ENCODE peak calls at places on chromosomes 3 and 15, in four cellular contexts. O is heart left ventricle, Z is PC-3, D is IMR-90. Y is an unnamed sample.

GRCh38 chr15:50377867-50378751 is 23.1 kb upstream of the GABPB1 start:
- ATAC-seq in O (no peak), Z (peak; percentile 35), D (no peak), Y (no peak)

GRCh38 chr3:4478226-4478625 is 11.2 kb upstream of the SUMF1 start:
- ATAC-seq in O (no peak), Z (no peak), D (no peak), Y (no peak)

GRCh38 chr15:52301265-52301847 is 5.8 kb upstream of the MYO5C start:
- ATAC-seq in O (no peak), Z (no peak), D (no peak), Y (no peak)

GRCh38 chr15:43190178-43190577 is 5.0 kb downstream of the CCNDBP1 start:
- ATAC-seq in O (peak; percentile 53), Z (no peak), D (no peak), Y (no peak)

GRCh38 chr3:186152361-186152798 is 43.5 kb upstream of the ETV5 start:
- ATAC-seq in O (peak; percentile 59), Z (no peak), D (no peak), Y (no peak)

GRCh38 chr15:79028411-79028964 is 62.1 kb downstream of the RASGRF1 start:
- ATAC-seq in O (no peak), Z (peak; percentile 73), D (peak; percentile 72), Y (no peak)

GRCh38 chr3:37216597-37217097 is 42.3 kb upstream of the LRRFIP2 start:
- ATAC-seq in O (no peak), Z (no peak), D (no peak), Y (no peak)

GRCh38 chr3:187979543-187979942 is 174.4 kb upstream of the LPP start:
- ATAC-seq in O (no peak), Z (no peak), D (no peak), Y (no peak)

GRCh38 chr15:66833372-66833771 is 131.3 kb downstream of the SMAD6 start:
- ATAC-seq in O (no peak), Z (no peak), D (no peak), Y (no peak)

GRCh38 chr3:133475245-133476010 is 75.6 kb downstream of the BFSP2 start:
- ATAC-seq in O (no peak), Z (no peak), D (no peak), Y (no peak)

GRCh38 chr3:108091498-108092259 is 848 bp upstream of the CD47 start:
- ATAC-seq in O (peak; percentile 27), Z (peak; percentile 5), D (no peak), Y (no peak)

GRCh38 chr3:124920718-124921117 is 13.8 kb downstream of the MUC13 start:
- ATAC-seq in O (peak; percentile 70), Z (no peak), D (no peak), Y (no peak)

GRCh38 chr15:62847900-62848489 is 194.6 kb upstream of the TPM1 start:
- ATAC-seq in O (peak; percentile 67), Z (peak; percentile 68), D (no peak), Y (peak; percentile 54)

GRCh38 chr3:169234595-169234994 is 428.9 kb downstream of the MECOM start:
- ATAC-seq in O (no peak), Z (no peak), D (no peak), Y (no peak)

GRCh38 chr15:38378162-38378560 is 75.8 kb upstream of the FAM98B start:
- ATAC-seq in O (peak; percentile 77), Z (no peak), D (peak; percentile 28), Y (peak; percentile 34)

GRCh38 chr3:133643611-133644010 is 18.1 kb downstream of the TOPBP1 start:
- ATAC-seq in O (no peak), Z (no peak), D (no peak), Y (no peak)

GRCh38 chr3:155676252-155676981 is 68.5 kb downstream of the PLCH1 start:
- ATAC-seq in O (peak; percentile 70), Z (peak; percentile 89), D (peak; percentile 46), Y (no peak)

GRCh38 chr15:90402230-90402629 is 14.2 kb downstream of the IQGAP1 start:
- ATAC-seq in O (peak; percentile 82), Z (peak; percentile 81), D (peak; percentile 73), Y (peak; percentile 80)

DNA sequence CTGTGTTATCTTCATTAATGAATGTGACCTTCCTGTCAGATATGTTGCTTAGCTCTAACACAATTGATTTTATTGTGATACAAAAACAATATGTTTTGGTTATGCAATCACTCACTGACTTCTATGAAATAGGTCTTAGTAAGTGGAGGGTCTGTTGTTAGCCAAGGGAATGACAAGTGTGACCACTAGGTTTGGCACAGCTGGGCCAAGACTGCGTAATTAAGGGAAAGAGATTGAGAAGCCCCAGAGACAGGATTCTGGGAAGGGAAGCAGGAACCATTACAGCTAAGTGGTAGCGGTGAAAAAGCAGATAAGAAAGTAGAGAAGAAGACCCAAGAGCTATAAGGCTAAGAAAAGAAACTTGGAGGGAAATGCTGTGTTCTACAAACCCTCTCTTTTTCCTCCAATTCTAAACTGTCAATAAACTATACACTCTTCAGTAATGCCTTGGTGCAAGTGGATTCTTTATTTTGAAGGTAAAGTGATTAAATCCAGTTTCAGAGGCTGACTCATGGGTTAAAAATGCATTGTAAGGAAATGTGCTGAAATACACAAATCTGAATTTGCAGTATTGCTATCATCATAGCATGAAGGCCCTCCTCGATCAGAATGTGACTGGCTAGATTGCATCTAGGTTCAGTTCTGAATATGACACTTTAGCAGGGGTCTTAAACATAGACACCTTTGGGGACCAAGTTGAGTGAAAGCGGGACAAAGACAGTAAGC is 26.1 kb downstream of the KCNMB2 start:
- ATAC-seq in O (peak; percentile 77), Z (no peak), D (no peak), Y (no peak)
- TF ChIP-seq CTCF in O (no peak), Z (no peak), D (no peak), Y (no peak)

GRCh38 chr3:51994530-51994929 is 1.2 kb downstream of the RPL29 start:
- ATAC-seq in O (no peak), Z (no peak), D (no peak), Y (no peak)
- H3K27ac ChIP-seq in O (no peak overlapping the region), Z (peak overlapping the region; percentile 58), D (peak overlapping the region; percentile 48), Y (no peak overlapping the region)

GRCh38 chr3:72347819-72348319 is 500.4 kb downstream of the SHQ1 start:
- ATAC-seq in O (peak; percentile 90), Z (peak; percentile 27), D (no peak), Y (peak; percentile 78)
- TF ChIP-seq CTCF in O (no peak), Z (no peak), D (no peak), Y (no peak)

GRCh38 chr3:136939489-136939888 is 18.3 kb upstream of the IL20RB start:
- ATAC-seq in O (no peak), Z (no peak), D (no peak), Y (no peak)
- H3K27ac ChIP-seq in O (no peak overlapping the region), Z (no peak overlapping the region), D (no peak overlapping the region), Y (no peak overlapping the region)

DNA sequence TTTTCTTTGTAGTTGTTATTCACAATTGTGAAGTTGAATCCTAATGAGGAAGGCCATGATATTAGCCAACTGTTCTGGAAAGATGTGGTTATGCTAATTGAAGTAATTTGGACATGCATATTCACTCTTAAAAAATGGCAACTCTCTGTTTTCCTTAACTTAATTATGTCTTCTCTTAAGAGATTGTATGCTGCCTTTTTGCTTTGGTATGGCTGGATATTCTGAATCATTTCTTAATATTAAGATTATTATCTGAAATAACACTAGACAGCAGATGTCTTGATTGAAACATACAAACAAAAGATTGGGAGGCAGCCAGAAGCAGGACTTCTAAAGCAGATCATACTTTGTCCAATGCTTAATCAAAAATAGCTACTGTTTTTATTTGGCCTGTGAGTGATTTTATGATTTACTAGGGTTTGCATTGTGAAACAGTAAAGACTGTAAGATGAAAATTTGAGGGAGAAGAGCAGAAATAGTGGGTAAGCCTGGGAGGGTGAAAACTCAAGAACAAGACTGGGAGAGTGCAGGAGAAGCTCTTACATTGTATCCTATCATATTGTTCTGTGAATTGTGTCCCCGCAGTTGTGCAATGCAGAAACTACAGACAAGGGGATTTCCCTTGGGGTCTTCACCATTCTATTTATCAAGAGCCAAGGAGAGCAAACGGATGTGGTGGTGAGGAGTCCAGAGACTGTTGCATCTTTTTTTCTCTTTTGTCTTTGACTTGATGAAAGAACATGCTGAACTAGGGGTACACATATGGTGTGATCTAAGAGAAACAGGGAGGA is 554.8 kb downstream of the TUSC7 start:
- ATAC-seq in O (no peak), Z (no peak), D (no peak), Y (no peak)
- TF ChIP-seq CTCF in O (no peak), Z (no peak), D (no peak), Y (no peak)

GRCh38 chr15:70318594-70318993 is 220.9 kb upstream of the TLE3 start:
- ATAC-seq in O (no peak), Z (no peak), D (no peak), Y (no peak)

GRCh38 chr15:70318996-70319465 is 221.3 kb upstream of the TLE3 start:
- ATAC-seq in O (no peak), Z (no peak), D (peak; percentile 53), Y (peak; percentile 75)

GRCh38 chr15:70319466-70319865 is 221.7 kb upstream of the TLE3 start:
- ATAC-seq in O (no peak), Z (no peak), D (no peak), Y (no peak)

GRCh38 chr15:70321106-70321809 is 223.5 kb upstream of the TLE3 start:
- ATAC-seq in O (no peak), Z (no peak), D (no peak), Y (no peak)

GRCh38 chr15:70320077-70320830 is 222.5 kb upstream of the TLE3 start:
- ATAC-seq in O (no peak), Z (no peak), D (no peak), Y (no peak)
- H3K27ac ChIP-seq in O (no peak overlapping the region), Z (no peak overlapping the region), D (no peak overlapping the region), Y (peak overlapping the region; percentile 46)

GRCh38 chr3:53674582-53674981 is 171.6 kb downstream of the CHDH start:
- ATAC-seq in O (no peak), Z (no peak), D (no peak), Y (no peak)

GRCh38 chr3:53677406-53677805 is 168.8 kb downstream of the CHDH start:
- ATAC-seq in O (peak; percentile 82), Z (peak; percentile 80), D (no peak), Y (no peak)

GRCh38 chr3:53672987-53673386 is 173.2 kb downstream of the CHDH start:
- ATAC-seq in O (no peak), Z (no peak), D (no peak), Y (no peak)

GRCh38 chr3:53675022-53675697 is 171.1 kb downstream of the CHDH start:
- ATAC-seq in O (peak; percentile 37), Z (no peak), D (no peak), Y (no peak)

GRCh38 chr3:53675942-53676341 is 170.3 kb downstream of the CHDH start:
- ATAC-seq in O (no peak), Z (no peak), D (no peak), Y (no peak)
- TF ChIP-seq CTCF in O (no peak), Z (no peak), D (no peak), Y (no peak)